ENCODE peak calls at places on chromosomes 3 and 15, in eight cellular contexts. G is COLO829, U is NCI-H226, V is T-cell, R is NCI-H510A treated with DMSO at 0.1 percent for 48 hours, N is NCI-H774, K is activated T-cell treated with anti-CD3 and anti-CD28 coated beads for 4 hours, M is GM23248. J is an unnamed sample.

GRCh38 chr3:99789322-99789721 is 28.3 kb upstream of the CMSS1 start:
- DNase-seq in G (peak; percentile 86), U (peak; percentile 50), V (no peak), R (peak; percentile 30), N (peak; percentile 8), K (no peak), M (peak; percentile 82), J (peak; percentile 50)

GRCh38 chr15:78084359-78084750 is 6.8 kb upstream of the TBC1D2B start:
- DNase-seq in G (no peak), U (no peak), V (no peak), R (no peak), N (no peak), K (no peak), M (no peak), J (no peak)

GRCh38 chr15:29294732-29295131 is 25.1 kb upstream of the NSMCE3 start:
- DNase-seq in G (no peak), U (no peak), V (no peak), R (no peak), N (no peak), K (no peak), M (no peak), J (no peak)

GRCh38 chr15:40398413-40398873 is 7.2 kb upstream of the IVD start:
- DNase-seq in G (no peak), U (no peak), V (no peak), R (no peak), N (no peak), K (no peak), M (no peak), J (peak; percentile 47)

GRCh38 chr3:181752202-181752671 is 40.5 kb downstream of the SOX2 start:
- DNase-seq in G (peak; percentile 93), U (no peak), V (no peak), R (no peak), N (peak; percentile 36), K (no peak), M (no peak), J (no peak)

GRCh38 chr3:147407107-147407494 is 758 bp upstream of the ZIC4 start:
- DNase-seq in G (no peak), U (no peak), V (no peak), R (no peak), N (no peak), K (no peak), M (no peak), J (no peak)

GRCh38 chr3:111709645-111710044 is 114.5 kb upstream of the ZBED2 start:
- DNase-seq in G (no peak), U (no peak), V (no peak), R (no peak), N (no peak), K (no peak), M (no peak), J (no peak)

GRCh38 chr3:190024912-190025311 is 95.8 kb downstream of the P3H2 start:
- DNase-seq in G (peak; percentile 45), U (peak; percentile 38), V (no peak), R (no peak), N (no peak), K (no peak), M (peak; percentile 63), J (peak; percentile 11)

GRCh38 chr3:190384241-190384863 is 3.6 kb upstream of the CLDN16 start:
- DNase-seq in G (peak; percentile 77), U (peak; percentile 58), V (no peak), R (peak; percentile 85), N (peak; percentile 79), K (no peak), M (peak; percentile 51), J (peak; percentile 48)

GRCh38 chr3:43994594-43995077 is 247.1 kb upstream of the TOPAZ1 start:
- DNase-seq in G (no peak), U (no peak), V (no peak), R (peak; percentile 19), N (no peak), K (no peak), M (no peak), J (no peak)

GRCh38 chr15:62770752-62771151 is 271.8 kb upstream of the TPM1 start:
- DNase-seq in G (no peak), U (peak; percentile 33), V (no peak), R (no peak), N (no peak), K (no peak), M (peak; percentile 97), J (no peak)

GRCh38 chr3:37491343-37491742 is 317.0 kb upstream of the LRRFIP2 start:
- DNase-seq in G (no peak), U (no peak), V (no peak), R (no peak), N (no peak), K (no peak), M (no peak), J (no peak)

GRCh38 chr3:77041756-77042155 is 1.9 kb downstream of the ROBO2 start:
- DNase-seq in G (no peak), U (no peak), V (no peak), R (no peak), N (no peak), K (no peak), M (no peak), J (no peak)

GRCh38 chr3:126364731-126365301 is 7.6 kb upstream of the KLF15 start:
- DNase-seq in G (no peak), U (no peak), V (no peak), R (no peak), N (no peak), K (no peak), M (no peak), J (no peak)

GRCh38 chr3:139935071-139935865 is at the start of gene CLSTN2:
- DNase-seq in G (no peak), U (no peak), V (no peak), R (peak; percentile 53), N (peak; percentile 74), K (no peak), M (peak; percentile 66), J (peak; percentile 59)

GRCh38 chr3:169552533-169552932 is 111.0 kb downstream of the MECOM start:
- DNase-seq in G (no peak), U (peak; percentile 5), V (no peak), R (no peak), N (no peak), K (no peak), M (no peak), J (no peak)

GRCh38 chr3:142858043-142858442 is 30.8 kb downstream of the PCOLCE2 start:
- DNase-seq in G (no peak), U (no peak), V (no peak), R (peak; percentile 16), N (peak; percentile 6), K (no peak), M (no peak), J (no peak)

GRCh38 chr15:70504305-70504951 is 258.9 kb downstream of the UACA start:
- DNase-seq in G (no peak), U (no peak), V (peak; percentile 12), R (peak; percentile 12), N (no peak), K (no peak), M (peak; percentile 89), J (peak; percentile 72)

GRCh38 chr3:13045904-13046568 is 27.2 kb downstream of the IQSEC1 start:
- DNase-seq in G (no peak), U (no peak), V (peak; percentile 11), R (no peak), N (no peak), K (no peak), M (no peak), J (peak; percentile 87)

GRCh38 chr3:169886671-169887070 is 16.9 kb upstream of the LRRC31 start:
- DNase-seq in G (no peak), U (peak; percentile 44), V (no peak), R (no peak), N (no peak), K (no peak), M (peak; percentile 74), J (no peak)

GRCh38 chr15:77599899-77600298 is 32.8 kb downstream of the LINGO1 start:
- DNase-seq in G (no peak), U (peak; percentile 78), V (no peak), R (peak; percentile 45), N (peak; percentile 88), K (no peak), M (peak; percentile 22), J (no peak)

GRCh38 chr3:192467230-192468186 is 259.8 kb downstream of the FGF12 start:
- DNase-seq in G (peak; percentile 35), U (peak; percentile 28), V (peak; percentile 19), R (peak; percentile 89), N (peak; percentile 87), K (peak; percentile 31), M (peak; percentile 60), J (peak; percentile 28)

GRCh38 chr3:110568246-110568645 is 503.4 kb upstream of the NECTIN3 start:
- DNase-seq in G (peak; percentile 36), U (peak; percentile 82), V (no peak), R (no peak), N (no peak), K (no peak), M (peak; percentile 93), J (no peak)

GRCh38 chr3:135992072-135992471 is 26.5 kb downstream of the PPP2R3A start:
- DNase-seq in G (peak; percentile 79), U (peak; percentile 73), V (no peak), R (no peak), N (no peak), K (no peak), M (peak; percentile 92), J (no peak)